ENCODE peak calls at places on chromosomes 1 and 21, in seven cellular contexts. One of them, this sample, is unnamed.

GRCh38 chr1:24683713-24684162 is 40.6 kb downstream of the SRRM1 start:
- DNase-seq in AG08395: peak
- DNase-seq in T-helper 1 cell: no peak
- DNase-seq in NCI-H1436: no peak
- DNase-seq in activated naive CD8-positive, alpha-beta T cell treated with anti-CD3 and anti-CD28 coated beads, Interleukin-2, amount 50 U/mL, for 24 hours: no peak
- DNase-seq in iris pigment epithelial cell: peak
- DNase-seq in amniotic stem cell: peak
- DNase-seq in this sample: peak

GRCh38 chr1:18901952-18902522 is 318 bp downstream of the ALDH4A1 start:
- DNase-seq in AG08395: peak
- DNase-seq in T-helper 1 cell: peak
- DNase-seq in NCI-H1436: no peak
- DNase-seq in activated naive CD8-positive, alpha-beta T cell treated with anti-CD3 and anti-CD28 coated beads, Interleukin-2, amount 50 U/mL, for 24 hours: no peak
- DNase-seq in iris pigment epithelial cell: no peak
- DNase-seq in amniotic stem cell: peak
- DNase-seq in this sample: no peak

GRCh38 chr21:29256125-29256895 is 42.4 kb upstream of the BACH1 start:
- DNase-seq in AG08395: no peak
- DNase-seq in T-helper 1 cell: no peak
- DNase-seq in NCI-H1436: peak
- DNase-seq in activated naive CD8-positive, alpha-beta T cell treated with anti-CD3 and anti-CD28 coated beads, Interleukin-2, amount 50 U/mL, for 24 hours: no peak
- DNase-seq in iris pigment epithelial cell: no peak
- DNase-seq in amniotic stem cell: no peak
- DNase-seq in this sample: no peak

GRCh38 chr21:35581640-35582039 is 478.7 kb downstream of the SETD4 start:
- DNase-seq in AG08395: no peak
- DNase-seq in T-helper 1 cell: no peak
- DNase-seq in NCI-H1436: no peak
- DNase-seq in activated naive CD8-positive, alpha-beta T cell treated with anti-CD3 and anti-CD28 coated beads, Interleukin-2, amount 50 U/mL, for 24 hours: no peak
- DNase-seq in iris pigment epithelial cell: no peak
- DNase-seq in amniotic stem cell: no peak
- DNase-seq in this sample: no peak

GRCh38 chr1:246067432-246068021 is 439.6 kb downstream of the SMYD3 start:
- DNase-seq in AG08395: peak
- DNase-seq in T-helper 1 cell: no peak
- DNase-seq in NCI-H1436: no peak
- DNase-seq in activated naive CD8-positive, alpha-beta T cell treated with anti-CD3 and anti-CD28 coated beads, Interleukin-2, amount 50 U/mL, for 24 hours: peak
- DNase-seq in iris pigment epithelial cell: peak
- DNase-seq in amniotic stem cell: no peak
- DNase-seq in this sample: peak

GRCh38 chr1:39405358-39405757 is 86.1 kb upstream of the BMP8A start:
- DNase-seq in AG08395: peak
- DNase-seq in T-helper 1 cell: no peak
- DNase-seq in NCI-H1436: no peak
- DNase-seq in activated naive CD8-positive, alpha-beta T cell treated with anti-CD3 and anti-CD28 coated beads, Interleukin-2, amount 50 U/mL, for 24 hours: no peak
- DNase-seq in iris pigment epithelial cell: no peak
- DNase-seq in amniotic stem cell: no peak
- DNase-seq in this sample: no peak

GRCh38 chr1:10431065-10431730 is 965 bp downstream of the CENPS start:
- DNase-seq in AG08395: peak
- DNase-seq in T-helper 1 cell: no peak
- DNase-seq in NCI-H1436: no peak
- DNase-seq in activated naive CD8-positive, alpha-beta T cell treated with anti-CD3 and anti-CD28 coated beads, Interleukin-2, amount 50 U/mL, for 24 hours: peak
- DNase-seq in iris pigment epithelial cell: peak
- DNase-seq in amniotic stem cell: no peak
- DNase-seq in this sample: no peak

GRCh38 chr1:31731049-31731565 is 27.3 kb upstream of the COL16A1 start:
- DNase-seq in AG08395: no peak
- DNase-seq in T-helper 1 cell: no peak
- DNase-seq in NCI-H1436: no peak
- DNase-seq in activated naive CD8-positive, alpha-beta T cell treated with anti-CD3 and anti-CD28 coated beads, Interleukin-2, amount 50 U/mL, for 24 hours: no peak
- DNase-seq in iris pigment epithelial cell: no peak
- DNase-seq in amniotic stem cell: no peak
- DNase-seq in this sample: no peak

GRCh38 chr21:38751379-38752050 is 54.2 kb upstream of the ETS2 start:
- DNase-seq in AG08395: no peak
- DNase-seq in T-helper 1 cell: no peak
- DNase-seq in NCI-H1436: no peak
- DNase-seq in activated naive CD8-positive, alpha-beta T cell treated with anti-CD3 and anti-CD28 coated beads, Interleukin-2, amount 50 U/mL, for 24 hours: no peak
- DNase-seq in iris pigment epithelial cell: no peak
- DNase-seq in amniotic stem cell: no peak
- DNase-seq in this sample: peak

GRCh38 chr1:58620259-58620658 is 43.2 kb upstream of the TACSTD2 start:
- DNase-seq in AG08395: no peak
- DNase-seq in T-helper 1 cell: no peak
- DNase-seq in NCI-H1436: no peak
- DNase-seq in activated naive CD8-positive, alpha-beta T cell treated with anti-CD3 and anti-CD28 coated beads, Interleukin-2, amount 50 U/mL, for 24 hours: no peak
- DNase-seq in iris pigment epithelial cell: no peak
- DNase-seq in amniotic stem cell: no peak
- DNase-seq in this sample: no peak

GRCh38 chr1:195278644-195279043 is 1329.6 kb downstream of the KCNT2 start:
- DNase-seq in AG08395: no peak
- DNase-seq in T-helper 1 cell: no peak
- DNase-seq in NCI-H1436: no peak
- DNase-seq in activated naive CD8-positive, alpha-beta T cell treated with anti-CD3 and anti-CD28 coated beads, Interleukin-2, amount 50 U/mL, for 24 hours: no peak
- DNase-seq in iris pigment epithelial cell: no peak
- DNase-seq in amniotic stem cell: no peak
- DNase-seq in this sample: no peak

GRCh38 chr1:169546087-169546995 is 39.9 kb downstream of the F5 start:
- DNase-seq in AG08395: peak
- DNase-seq in T-helper 1 cell: peak
- DNase-seq in NCI-H1436: peak
- DNase-seq in activated naive CD8-positive, alpha-beta T cell treated with anti-CD3 and anti-CD28 coated beads, Interleukin-2, amount 50 U/mL, for 24 hours: peak
- DNase-seq in iris pigment epithelial cell: peak
- DNase-seq in amniotic stem cell: peak
- DNase-seq in this sample: peak

GRCh38 chr1:100077525-100077924 is 55.2 kb downstream of the SASS6 start:
- DNase-seq in AG08395: no peak
- DNase-seq in T-helper 1 cell: no peak
- DNase-seq in NCI-H1436: no peak
- DNase-seq in activated naive CD8-positive, alpha-beta T cell treated with anti-CD3 and anti-CD28 coated beads, Interleukin-2, amount 50 U/mL, for 24 hours: no peak
- DNase-seq in iris pigment epithelial cell: no peak
- DNase-seq in amniotic stem cell: no peak
- DNase-seq in this sample: no peak

GRCh38 chr1:244792188-244792850 is 43.1 kb upstream of the COX20 start:
- DNase-seq in AG08395: peak
- DNase-seq in T-helper 1 cell: no peak
- DNase-seq in NCI-H1436: no peak
- DNase-seq in activated naive CD8-positive, alpha-beta T cell treated with anti-CD3 and anti-CD28 coated beads, Interleukin-2, amount 50 U/mL, for 24 hours: no peak
- DNase-seq in iris pigment epithelial cell: peak
- DNase-seq in amniotic stem cell: no peak
- DNase-seq in this sample: peak

GRCh38 chr1:170729608-170730378 is 65.9 kb downstream of the PRRX1 start:
- DNase-seq in AG08395: peak
- DNase-seq in T-helper 1 cell: no peak
- DNase-seq in NCI-H1436: no peak
- DNase-seq in activated naive CD8-positive, alpha-beta T cell treated with anti-CD3 and anti-CD28 coated beads, Interleukin-2, amount 50 U/mL, for 24 hours: no peak
- DNase-seq in iris pigment epithelial cell: peak
- DNase-seq in amniotic stem cell: no peak
- DNase-seq in this sample: peak

GRCh38 chr1:55140546-55140983 is 74.6 kb downstream of the USP24 start:
- DNase-seq in AG08395: peak
- DNase-seq in T-helper 1 cell: peak
- DNase-seq in NCI-H1436: peak
- DNase-seq in activated naive CD8-positive, alpha-beta T cell treated with anti-CD3 and anti-CD28 coated beads, Interleukin-2, amount 50 U/mL, for 24 hours: peak
- DNase-seq in iris pigment epithelial cell: peak
- DNase-seq in amniotic stem cell: peak
- DNase-seq in this sample: peak

GRCh38 chr21:42905195-42905594 is 12.1 kb downstream of the NDUFV3 start:
- DNase-seq in AG08395: no peak
- DNase-seq in T-helper 1 cell: no peak
- DNase-seq in NCI-H1436: no peak
- DNase-seq in activated naive CD8-positive, alpha-beta T cell treated with anti-CD3 and anti-CD28 coated beads, Interleukin-2, amount 50 U/mL, for 24 hours: no peak
- DNase-seq in iris pigment epithelial cell: peak
- DNase-seq in amniotic stem cell: no peak
- DNase-seq in this sample: no peak

GRCh38 chr1:178500091-178500770 is 3.5 kb upstream of the CLEC20A start:
- DNase-seq in AG08395: no peak
- DNase-seq in T-helper 1 cell: no peak
- DNase-seq in NCI-H1436: no peak
- DNase-seq in activated naive CD8-positive, alpha-beta T cell treated with anti-CD3 and anti-CD28 coated beads, Interleukin-2, amount 50 U/mL, for 24 hours: no peak
- DNase-seq in iris pigment epithelial cell: no peak
- DNase-seq in amniotic stem cell: no peak
- DNase-seq in this sample: no peak